ENCODE peak calls at places on chromosomes 13 and 19, in ten cellular contexts. One of them, this sample, is unnamed.

GRCh38 chr13:43763143-43763759 is 23.5 kb downstream of the ENOX1 start:
- DNase-seq in GM04504: no peak
- DNase-seq in A172: no peak
- DNase-seq in DND-41: no peak
- DNase-seq in islet precursor cell: no peak
- DNase-seq in left colon: no peak
- DNase-seq in stimulated activated CD8-positive, alpha-beta memory T cell treated with anti-CD3 and anti-CD28 coated beads, Interleukin-12 subunit alpha, Interleukin-12 subunit beta, amount 100 ng/mL, for 4 hours: no peak
- DNase-seq in HCT116: no peak
- DNase-seq in Kasumi-1: no peak
- DNase-seq in T-helper 17 cell: no peak
- DNase-seq in this sample: no peak

GRCh38 chr13:39777527-39778061 is 122.1 kb downstream of the COG6 start:
- DNase-seq in GM04504: peak; percentile 77
- DNase-seq in A172: peak; percentile 75
- DNase-seq in DND-41: no peak
- DNase-seq in islet precursor cell: no peak
- DNase-seq in left colon: no peak
- DNase-seq in stimulated activated CD8-positive, alpha-beta memory T cell treated with anti-CD3 and anti-CD28 coated beads, Interleukin-12 subunit alpha, Interleukin-12 subunit beta, amount 100 ng/mL, for 4 hours: no peak
- DNase-seq in HCT116: peak; percentile 32
- DNase-seq in Kasumi-1: peak; percentile 20
- DNase-seq in T-helper 17 cell: no peak
- DNase-seq in this sample: no peak

GRCh38 chr13:20461481-20461859 is 64.2 kb downstream of the CRYL1 start:
- DNase-seq in GM04504: no peak
- DNase-seq in A172: peak; percentile 10
- DNase-seq in DND-41: peak; percentile 19
- DNase-seq in islet precursor cell: peak; percentile 75
- DNase-seq in left colon: no peak
- DNase-seq in stimulated activated CD8-positive, alpha-beta memory T cell treated with anti-CD3 and anti-CD28 coated beads, Interleukin-12 subunit alpha, Interleukin-12 subunit beta, amount 100 ng/mL, for 4 hours: no peak
- DNase-seq in HCT116: no peak
- DNase-seq in Kasumi-1: no peak
- DNase-seq in T-helper 17 cell: no peak
- DNase-seq in this sample: no peak

GRCh38 chr13:99176309-99177276 is 24.1 kb upstream of the UBAC2 start:
- DNase-seq in GM04504: no peak
- DNase-seq in A172: peak; percentile 59
- DNase-seq in DND-41: peak; percentile 76
- DNase-seq in islet precursor cell: peak; percentile 86
- DNase-seq in left colon: peak; percentile 83
- DNase-seq in stimulated activated CD8-positive, alpha-beta memory T cell treated with anti-CD3 and anti-CD28 coated beads, Interleukin-12 subunit alpha, Interleukin-12 subunit beta, amount 100 ng/mL, for 4 hours: peak; percentile 59
- DNase-seq in HCT116: peak; percentile 62
- DNase-seq in Kasumi-1: peak; percentile 35
- DNase-seq in T-helper 17 cell: peak; percentile 60
- DNase-seq in this sample: peak; percentile 67

GRCh38 chr19:4278460-4278901 is 585 bp upstream of the SHD start:
- DNase-seq in GM04504: no peak
- DNase-seq in A172: no peak
- DNase-seq in DND-41: no peak
- DNase-seq in islet precursor cell: peak; percentile 76
- DNase-seq in left colon: no peak
- DNase-seq in stimulated activated CD8-positive, alpha-beta memory T cell treated with anti-CD3 and anti-CD28 coated beads, Interleukin-12 subunit alpha, Interleukin-12 subunit beta, amount 100 ng/mL, for 4 hours: no peak
- DNase-seq in HCT116: no peak
- DNase-seq in Kasumi-1: no peak
- DNase-seq in T-helper 17 cell: no peak
- DNase-seq in this sample: no peak

GRCh38 chr19:4636151-4636717 is 3.1 kb upstream of the TNFAIP8L1 start:
- DNase-seq in GM04504: no peak
- DNase-seq in A172: peak; percentile 30
- DNase-seq in DND-41: peak; percentile 81
- DNase-seq in islet precursor cell: peak; percentile 83
- DNase-seq in left colon: peak; percentile 73
- DNase-seq in stimulated activated CD8-positive, alpha-beta memory T cell treated with anti-CD3 and anti-CD28 coated beads, Interleukin-12 subunit alpha, Interleukin-12 subunit beta, amount 100 ng/mL, for 4 hours: peak; percentile 55
- DNase-seq in HCT116: no peak
- DNase-seq in Kasumi-1: peak; percentile 45
- DNase-seq in T-helper 17 cell: peak; percentile 77
- DNase-seq in this sample: peak; percentile 69

GRCh38 chr13:74136089-74136658 is 2.0 kb upstream of the KLF12 start:
- DNase-seq in GM04504: peak; percentile 32
- DNase-seq in A172: peak; percentile 36
- DNase-seq in DND-41: peak; percentile 64
- DNase-seq in islet precursor cell: peak; percentile 65
- DNase-seq in left colon: peak; percentile 59
- DNase-seq in stimulated activated CD8-positive, alpha-beta memory T cell treated with anti-CD3 and anti-CD28 coated beads, Interleukin-12 subunit alpha, Interleukin-12 subunit beta, amount 100 ng/mL, for 4 hours: peak; percentile 16
- DNase-seq in HCT116: no peak
- DNase-seq in Kasumi-1: no peak
- DNase-seq in T-helper 17 cell: peak; percentile 24
- DNase-seq in this sample: peak; percentile 36

GRCh38 chr19:42246869-42247630 is 4.6 kb upstream of the GSK3A start:
- DNase-seq in GM04504: no peak
- DNase-seq in A172: no peak
- DNase-seq in DND-41: no peak
- DNase-seq in islet precursor cell: no peak
- DNase-seq in left colon: no peak
- DNase-seq in stimulated activated CD8-positive, alpha-beta memory T cell treated with anti-CD3 and anti-CD28 coated beads, Interleukin-12 subunit alpha, Interleukin-12 subunit beta, amount 100 ng/mL, for 4 hours: no peak
- DNase-seq in HCT116: no peak
- DNase-seq in Kasumi-1: no peak
- DNase-seq in T-helper 17 cell: no peak
- DNase-seq in this sample: no peak

GRCh38 chr13:101579291-101579802 is 126.9 kb downstream of the ITGBL1 start:
- DNase-seq in GM04504: no peak
- DNase-seq in A172: peak; percentile 41
- DNase-seq in DND-41: no peak
- DNase-seq in islet precursor cell: no peak
- DNase-seq in left colon: no peak
- DNase-seq in stimulated activated CD8-positive, alpha-beta memory T cell treated with anti-CD3 and anti-CD28 coated beads, Interleukin-12 subunit alpha, Interleukin-12 subunit beta, amount 100 ng/mL, for 4 hours: no peak
- DNase-seq in HCT116: no peak
- DNase-seq in Kasumi-1: no peak
- DNase-seq in T-helper 17 cell: no peak
- DNase-seq in this sample: no peak